ENCODE peak calls at places on chromosome 13, in eight cellular contexts. V, K, Q, N, A, H, J and O are unnamed samples.

GRCh38 chr13:111247552-111247951 is 72.9 kb upstream of the TEX29 start:
- DNase-seq in V (no peak), K (no peak), Q (no peak), N (peak), A (no peak), H (no peak), J (no peak), O (no peak)

GRCh38 chr13:112885782-112886268 is 83.2 kb upstream of the MCF2L start:
- DNase-seq in V (peak), K (peak), Q (peak), N (peak), A (peak), H (no peak), J (peak), O (no peak)

GRCh38 chr13:111265006-111265700 is 55.3 kb upstream of the TEX29 start:
- DNase-seq in V (no peak), K (no peak), Q (no peak), N (no peak), A (no peak), H (no peak), J (no peak), O (no peak)

GRCh38 chr13:20127563-20128458 is 33.0 kb downstream of the GJA3 start:
- DNase-seq in V (no peak), K (peak), Q (peak), N (peak), A (peak), H (no peak), J (no peak), O (no peak)

GRCh38 chr13:113968463-113969310 is 5.2 kb downstream of the C13orf46 start:
- DNase-seq in V (no peak), K (no peak), Q (peak), N (no peak), A (no peak), H (no peak), J (no peak), O (no peak)

GRCh38 chr13:46903748-46904147 is 6.9 kb upstream of the HTR2A start:
- DNase-seq in V (no peak), K (no peak), Q (no peak), N (no peak), A (peak), H (no peak), J (no peak), O (no peak)

GRCh38 chr13:96817336-96817941 is 176.8 kb downstream of the OXGR1 start:
- DNase-seq in V (no peak), K (no peak), Q (no peak), N (no peak), A (peak), H (no peak), J (peak), O (no peak)

GRCh38 chr13:20461860-20462532 is 63.7 kb downstream of the CRYL1 start:
- DNase-seq in V (no peak), K (no peak), Q (no peak), N (no peak), A (no peak), H (no peak), J (peak), O (no peak)

GRCh38 chr13:23467048-23467931 is 33.8 kb upstream of the SACS start:
- DNase-seq in V (no peak), K (no peak), Q (peak), N (no peak), A (no peak), H (no peak), J (no peak), O (no peak)

GRCh38 chr13:30033681-30034447 is 183.4 kb upstream of the UBL3 start:
- DNase-seq in V (peak), K (no peak), Q (no peak), N (no peak), A (peak), H (peak), J (peak), O (no peak)

GRCh38 chr13:27450921-27451461 is 627 bp upstream of the MTIF3 start:
- DNase-seq in V (peak), K (peak), Q (peak), N (peak), A (peak), H (no peak), J (peak), O (no peak)